ENCODE peak calls at places on chromosomes 6 and 20, in ten cellular contexts. X, P, D, E, Y, F, V, C, S and Q are unnamed samples.

GRCh38 chr6:99151634-99152344 is 197.7 kb downstream of the FAXC start:
- DNase-seq in X (peak), P (no peak), D (peak), E (peak), Y (peak), F (peak), V (peak), C (no peak), S (peak), Q (no peak)

GRCh38 chr6:110689275-110689935 is 125.9 kb downstream of the CDK19 start:
- DNase-seq in X (no peak), P (no peak), D (no peak), E (no peak), Y (no peak), F (no peak), V (peak), C (no peak), S (peak), Q (no peak)

GRCh38 chr6:166957087-166957804 is 896 bp upstream of the RNASET2 start:
- DNase-seq in X (no peak), P (no peak), D (no peak), E (peak), Y (peak), F (peak), V (no peak), C (peak), S (no peak), Q (no peak)

GRCh38 chr6:43128926-43129325 is 42.1 kb upstream of the SRF start:
- DNase-seq in X (no peak), P (no peak), D (no peak), E (no peak), Y (no peak), F (no peak), V (no peak), C (peak), S (no peak), Q (no peak)

GRCh38 chr6:408599-409102 is 17.1 kb downstream of the IRF4 start:
- DNase-seq in X (peak), P (no peak), D (peak), E (no peak), Y (no peak), F (peak), V (no peak), C (no peak), S (peak), Q (no peak)

GRCh38 chr20:57814529-57814928 is 104.7 kb upstream of the PMEPA1 start:
- DNase-seq in X (no peak), P (no peak), D (no peak), E (no peak), Y (no peak), F (no peak), V (no peak), C (no peak), S (no peak), Q (no peak)

GRCh38 chr20:41030536-41031242 is 2.1 kb downstream of the TOP1 start:
- DNase-seq in X (peak), P (no peak), D (peak), E (no peak), Y (no peak), F (peak), V (peak), C (peak), S (no peak), Q (no peak)

GRCh38 chr6:7073810-7074525 is 33.8 kb upstream of the RREB1 start:
- DNase-seq in X (no peak), P (no peak), D (no peak), E (peak), Y (peak), F (peak), V (no peak), C (no peak), S (no peak), Q (no peak)

GRCh38 chr6:14985366-14985765 is 260.5 kb upstream of the JARID2 start:
- DNase-seq in X (no peak), P (no peak), D (no peak), E (no peak), Y (no peak), F (no peak), V (no peak), C (no peak), S (no peak), Q (no peak)

GRCh38 chr6:5302220-5302946 is 41.1 kb downstream of the FARS2 start:
- DNase-seq in X (no peak), P (no peak), D (no peak), E (peak), Y (peak), F (no peak), V (no peak), C (no peak), S (peak), Q (no peak)

GRCh38 chr6:163354085-163354484 is 60.4 kb upstream of the QKI start:
- DNase-seq in X (no peak), P (no peak), D (no peak), E (no peak), Y (no peak), F (peak), V (no peak), C (no peak), S (no peak), Q (no peak)

GRCh38 chr20:5080384-5080877 is 39.3 kb downstream of the PCNA start:
- DNase-seq in X (peak), P (no peak), D (peak), E (no peak), Y (peak), F (peak), V (no peak), C (peak), S (no peak), Q (no peak)

GRCh38 chr6:119077643-119078448 is 618 bp downstream of the FAM184A start:
- DNase-seq in X (peak), P (no peak), D (peak), E (peak), Y (peak), F (peak), V (peak), C (peak), S (peak), Q (no peak)

GRCh38 chr20:24350923-24351368 is 118.5 kb upstream of the SYNDIG1 start:
- DNase-seq in X (peak), P (no peak), D (no peak), E (no peak), Y (no peak), F (no peak), V (peak), C (peak), S (no peak), Q (no peak)

GRCh38 chr6:137819740-137820139 is 47.3 kb upstream of the TNFAIP3 start:
- DNase-seq in X (no peak), P (no peak), D (no peak), E (no peak), Y (peak), F (no peak), V (no peak), C (no peak), S (no peak), Q (no peak)

GRCh38 chr6:42420741-42421140 is 31.0 kb downstream of the TRERF1 start:
- DNase-seq in X (no peak), P (no peak), D (no peak), E (no peak), Y (no peak), F (no peak), V (no peak), C (no peak), S (no peak), Q (no peak)

GRCh38 chr6:148836751-148837150 is 89.9 kb downstream of the UST start:
- DNase-seq in X (no peak), P (no peak), D (no peak), E (no peak), Y (no peak), F (no peak), V (no peak), C (no peak), S (no peak), Q (no peak)

GRCh38 chr6:139711714-139712585 is 337.5 kb upstream of the CITED2 start:
- DNase-seq in X (peak), P (no peak), D (peak), E (no peak), Y (no peak), F (no peak), V (peak), C (peak), S (no peak), Q (no peak)

GRCh38 chr6:52317841-52318581 is 33.5 kb upstream of the MCM3 start:
- DNase-seq in X (peak), P (no peak), D (peak), E (no peak), Y (no peak), F (no peak), V (peak), C (peak), S (no peak), Q (no peak)

GRCh38 chr20:16816192-16816591 is 68.0 kb downstream of the OTOR start:
- DNase-seq in X (no peak), P (no peak), D (no peak), E (no peak), Y (no peak), F (no peak), V (no peak), C (no peak), S (no peak), Q (no peak)

GRCh38 chr6:131952886-131953509 is 1.8 kb upstream of the CCN2 start:
- DNase-seq in X (no peak), P (no peak), D (no peak), E (no peak), Y (no peak), F (no peak), V (no peak), C (no peak), S (no peak), Q (no peak)

GRCh38 chr6:38158762-38159350 is 339.3 kb downstream of the ZFAND3 start:
- DNase-seq in X (no peak), P (no peak), D (no peak), E (no peak), Y (no peak), F (no peak), V (no peak), C (no peak), S (no peak), Q (no peak)

GRCh38 chr6:151916075-151916474 is 108.6 kb downstream of the ESR1 start:
- DNase-seq in X (no peak), P (no peak), D (no peak), E (no peak), Y (no peak), F (no peak), V (no peak), C (no peak), S (no peak), Q (no peak)

GRCh38 chr6:137680678-137681346 is 186.2 kb upstream of the TNFAIP3 start:
- DNase-seq in X (peak), P (no peak), D (no peak), E (no peak), Y (no peak), F (no peak), V (no peak), C (no peak), S (peak), Q (peak)

GRCh38 chr20:40433341-40433861 is 255.6 kb downstream of the MAFB start:
- DNase-seq in X (no peak), P (no peak), D (no peak), E (no peak), Y (no peak), F (no peak), V (no peak), C (no peak), S (no peak), Q (no peak)

GRCh38 chr6:52955871-52956270 is 39.2 kb downstream of the GSTA4 start:
- DNase-seq in X (no peak), P (no peak), D (no peak), E (no peak), Y (no peak), F (no peak), V (no peak), C (no peak), S (no peak), Q (no peak)

GRCh38 chr6:33787336-33787953 is 1.5 kb downstream of the LEMD2 start:
- DNase-seq in X (peak), P (no peak), D (peak), E (no peak), Y (no peak), F (no peak), V (no peak), C (peak), S (peak), Q (no peak)

GRCh38 chr6:17867880-17868279 is 119.6 kb downstream of the KIF13A start:
- DNase-seq in X (peak), P (no peak), D (peak), E (no peak), Y (no peak), F (no peak), V (peak), C (peak), S (no peak), Q (no peak)

GRCh38 chr20:52313335-52313963 is 121.9 kb upstream of the ZFP64 start:
- DNase-seq in X (peak), P (no peak), D (peak), E (no peak), Y (no peak), F (no peak), V (peak), C (no peak), S (peak), Q (no peak)

GRCh38 chr6:125009578-125009977 is 47.3 kb downstream of the RNF217 start:
- DNase-seq in X (peak), P (no peak), D (no peak), E (no peak), Y (no peak), F (no peak), V (no peak), C (no peak), S (peak), Q (no peak)